ENCODE peak calls at places on chromosomes 13 and 19, in five cellular contexts. One of them, this sample, is unnamed.
A peak's percentile ranks its signal among the peaks of the same experiment; 100 is the strongest.

GRCh38 chr13:31172001-31172400 is 10.3 kb upstream of the HSPH1 start:
- DNase-seq in fibroblast of the conjunctiva: no peak
- DNase-seq in CD8-positive, alpha-beta T cell: no peak
- DNase-seq in thoracic aorta: no peak
- DNase-seq in T-helper 2 cell: no peak
- DNase-seq in this sample: no peak

GRCh38 chr19:8324186-8325050 is 3.1 kb downstream of the RPS28 start:
- DNase-seq in fibroblast of the conjunctiva: no peak
- DNase-seq in CD8-positive, alpha-beta T cell: no peak
- DNase-seq in thoracic aorta: no peak
- DNase-seq in T-helper 2 cell: no peak
- DNase-seq in this sample: no peak

GRCh38 chr19:50266896-50267295 is 62.3 kb downstream of the KCNC3 start:
- DNase-seq in fibroblast of the conjunctiva: no peak
- DNase-seq in CD8-positive, alpha-beta T cell: no peak
- DNase-seq in thoracic aorta: no peak
- DNase-seq in T-helper 2 cell: no peak
- DNase-seq in this sample: peak; percentile 26

GRCh38 chr13:101149735-101150380 is 266.4 kb downstream of the NALCN start:
- DNase-seq in fibroblast of the conjunctiva: peak; percentile 33
- DNase-seq in CD8-positive, alpha-beta T cell: no peak
- DNase-seq in thoracic aorta: no peak
- DNase-seq in T-helper 2 cell: no peak
- DNase-seq in this sample: no peak

GRCh38 chr19:31402931-31403330 is 53.7 kb upstream of the TSHZ3 start:
- DNase-seq in fibroblast of the conjunctiva: no peak
- DNase-seq in CD8-positive, alpha-beta T cell: no peak
- DNase-seq in thoracic aorta: no peak
- DNase-seq in T-helper 2 cell: no peak
- DNase-seq in this sample: no peak

GRCh38 chr19:13859361-13859880 is 17.5 kb upstream of the NANOS3 start:
- DNase-seq in fibroblast of the conjunctiva: no peak
- DNase-seq in CD8-positive, alpha-beta T cell: no peak
- DNase-seq in thoracic aorta: no peak
- DNase-seq in T-helper 2 cell: no peak
- DNase-seq in this sample: no peak

GRCh38 chr13:36601186-36601585 is 72.6 kb upstream of the SERTM1 start:
- DNase-seq in fibroblast of the conjunctiva: no peak
- DNase-seq in CD8-positive, alpha-beta T cell: no peak
- DNase-seq in thoracic aorta: no peak
- DNase-seq in T-helper 2 cell: no peak
- DNase-seq in this sample: no peak

GRCh38 chr19:58346961-58347929 is 6.0 kb downstream of the A1BG start:
- DNase-seq in fibroblast of the conjunctiva: peak; percentile 49
- DNase-seq in CD8-positive, alpha-beta T cell: peak; percentile 64
- DNase-seq in thoracic aorta: no peak
- DNase-seq in T-helper 2 cell: peak; percentile 36
- DNase-seq in this sample: no peak

GRCh38 chr19:18029617-18030338 is 21.8 kb downstream of the ARRDC2 start:
- DNase-seq in fibroblast of the conjunctiva: no peak
- DNase-seq in CD8-positive, alpha-beta T cell: no peak
- DNase-seq in thoracic aorta: no peak
- DNase-seq in T-helper 2 cell: no peak
- DNase-seq in this sample: peak; percentile 57

GRCh38 chr13:47277774-47278173 is 380.9 kb upstream of the HTR2A start:
- DNase-seq in fibroblast of the conjunctiva: no peak
- DNase-seq in CD8-positive, alpha-beta T cell: no peak
- DNase-seq in thoracic aorta: no peak
- DNase-seq in T-helper 2 cell: no peak
- DNase-seq in this sample: no peak

GRCh38 chr19:48660854-48661731 is 11.7 kb downstream of the NTN5 start:
- DNase-seq in fibroblast of the conjunctiva: peak; percentile 59
- DNase-seq in CD8-positive, alpha-beta T cell: peak; percentile 66
- DNase-seq in thoracic aorta: peak; percentile 65
- DNase-seq in T-helper 2 cell: peak; percentile 66
- DNase-seq in this sample: peak; percentile 75

GRCh38 chr13:53045110-53045509 is 16.5 kb downstream of the OLFM4 start:
- DNase-seq in fibroblast of the conjunctiva: no peak
- DNase-seq in CD8-positive, alpha-beta T cell: no peak
- DNase-seq in thoracic aorta: no peak
- DNase-seq in T-helper 2 cell: no peak
- DNase-seq in this sample: no peak

GRCh38 chr19:29128203-29128602 is 84.7 kb downstream of the UQCRFS1 start:
- DNase-seq in fibroblast of the conjunctiva: no peak
- DNase-seq in CD8-positive, alpha-beta T cell: no peak
- DNase-seq in thoracic aorta: no peak
- DNase-seq in T-helper 2 cell: no peak
- DNase-seq in this sample: no peak

GRCh38 chr19:1592755-1593628 is at the start of gene MBD3:
- DNase-seq in fibroblast of the conjunctiva: peak; percentile 93
- DNase-seq in CD8-positive, alpha-beta T cell: peak; percentile 82
- DNase-seq in thoracic aorta: peak; percentile 75
- DNase-seq in T-helper 2 cell: peak; percentile 78
- DNase-seq in this sample: peak; percentile 94

GRCh38 chr13:46603165-46603603 is 50.2 kb downstream of the LRCH1 start:
- DNase-seq in fibroblast of the conjunctiva: no peak
- DNase-seq in CD8-positive, alpha-beta T cell: no peak
- DNase-seq in thoracic aorta: no peak
- DNase-seq in T-helper 2 cell: no peak
- DNase-seq in this sample: peak; percentile 64

GRCh38 chr13:78054152-78054551 is 135.5 kb upstream of the EDNRB start:
- DNase-seq in fibroblast of the conjunctiva: no peak
- DNase-seq in CD8-positive, alpha-beta T cell: no peak
- DNase-seq in thoracic aorta: no peak
- DNase-seq in T-helper 2 cell: no peak
- DNase-seq in this sample: no peak

GRCh38 chr13:110533771-110534670 is 27.5 kb downstream of the RAB20 start:
- DNase-seq in fibroblast of the conjunctiva: no peak
- DNase-seq in CD8-positive, alpha-beta T cell: no peak
- DNase-seq in thoracic aorta: no peak
- DNase-seq in T-helper 2 cell: no peak
- DNase-seq in this sample: no peak

GRCh38 chr13:51919531-51919930 is 57.8 kb downstream of the CCDC70 start:
- DNase-seq in fibroblast of the conjunctiva: no peak
- DNase-seq in CD8-positive, alpha-beta T cell: no peak
- DNase-seq in thoracic aorta: no peak
- DNase-seq in T-helper 2 cell: no peak
- DNase-seq in this sample: peak; percentile 22

GRCh38 chr19:10388957-10389356 is 8.6 kb upstream of the TYK2 start:
- DNase-seq in fibroblast of the conjunctiva: peak; percentile 57
- DNase-seq in CD8-positive, alpha-beta T cell: peak; percentile 84
- DNase-seq in thoracic aorta: peak; percentile 76
- DNase-seq in T-helper 2 cell: peak; percentile 72
- DNase-seq in this sample: peak; percentile 82

GRCh38 chr13:40283666-40284065 is 382.8 kb downstream of the FOXO1 start:
- DNase-seq in fibroblast of the conjunctiva: no peak
- DNase-seq in CD8-positive, alpha-beta T cell: no peak
- DNase-seq in thoracic aorta: no peak
- DNase-seq in T-helper 2 cell: no peak
- DNase-seq in this sample: no peak

GRCh38 chr19:51026554-51026831 is at the start of gene KLK11:
- DNase-seq in fibroblast of the conjunctiva: no peak
- DNase-seq in CD8-positive, alpha-beta T cell: no peak
- DNase-seq in thoracic aorta: no peak
- DNase-seq in T-helper 2 cell: no peak
- DNase-seq in this sample: no peak

GRCh38 chr13:40318366-40318765 is 348.1 kb downstream of the FOXO1 start:
- DNase-seq in fibroblast of the conjunctiva: no peak
- DNase-seq in CD8-positive, alpha-beta T cell: no peak
- DNase-seq in thoracic aorta: no peak
- DNase-seq in T-helper 2 cell: no peak
- DNase-seq in this sample: no peak

GRCh38 chr19:49333426-49334288 is 1.5 kb upstream of the CD37 start:
- DNase-seq in fibroblast of the conjunctiva: no peak
- DNase-seq in CD8-positive, alpha-beta T cell: peak; percentile 64
- DNase-seq in thoracic aorta: no peak
- DNase-seq in T-helper 2 cell: peak; percentile 23
- DNase-seq in this sample: peak; percentile 26

GRCh38 chr19:14425696-14426138 is 6.6 kb upstream of the DDX39A start:
- DNase-seq in fibroblast of the conjunctiva: no peak
- DNase-seq in CD8-positive, alpha-beta T cell: no peak
- DNase-seq in thoracic aorta: no peak
- DNase-seq in T-helper 2 cell: no peak
- DNase-seq in this sample: no peak

GRCh38 chr13:71922191-71922590 is 55.2 kb upstream of the DACH1 start:
- DNase-seq in fibroblast of the conjunctiva: peak; percentile 21
- DNase-seq in CD8-positive, alpha-beta T cell: no peak
- DNase-seq in thoracic aorta: no peak
- DNase-seq in T-helper 2 cell: no peak
- DNase-seq in this sample: no peak

GRCh38 chr19:27652796-27653195 is 1560.2 kb downstream of the UQCRFS1 start:
- DNase-seq in fibroblast of the conjunctiva: no peak
- DNase-seq in CD8-positive, alpha-beta T cell: no peak
- DNase-seq in thoracic aorta: no peak
- DNase-seq in T-helper 2 cell: no peak
- DNase-seq in this sample: no peak

GRCh38 chr13:72643339-72643989 is 84.0 kb downstream of the MZT1 start:
- DNase-seq in fibroblast of the conjunctiva: peak; percentile 29
- DNase-seq in CD8-positive, alpha-beta T cell: peak; percentile 18
- DNase-seq in thoracic aorta: no peak
- DNase-seq in T-helper 2 cell: peak; percentile 32
- DNase-seq in this sample: peak; percentile 86

GRCh38 chr19:31332096-31332495 is 17.1 kb downstream of the TSHZ3 start:
- DNase-seq in fibroblast of the conjunctiva: no peak
- DNase-seq in CD8-positive, alpha-beta T cell: no peak
- DNase-seq in thoracic aorta: no peak
- DNase-seq in T-helper 2 cell: no peak
- DNase-seq in this sample: no peak

GRCh38 chr13:66994097-66994496 is 236.0 kb downstream of the PCDH9 start:
- DNase-seq in fibroblast of the conjunctiva: peak; percentile 53
- DNase-seq in CD8-positive, alpha-beta T cell: no peak
- DNase-seq in thoracic aorta: peak; percentile 24
- DNase-seq in T-helper 2 cell: no peak
- DNase-seq in this sample: peak; percentile 36

This sample was measured in Caco-2.